ENCODE peak calls at places on chromosomes 4 and X, in eight cellular contexts. H is breast epithelium, K is tibial nerve, Z is transverse colon, W is thyroid gland, A is spleen, G is endothelial cell of umbilical vein, V is upper lobe of left lung. D is an unnamed sample. For H3K36me3, the result is how much of the 10 kb centered on the place peaks cover.

GRCh38 chrX:130179579-130180215 is 7.9 kb downstream of the RAB33A start:
- DNase-seq in A (no peak), V (no peak), H (no peak), W (no peak), Z (no peak), K (no peak), G (peak), D (no peak)

GRCh38 chr4:170259631-170260153 is 169.9 kb upstream of the AADAT start:
- DNase-seq in A (no peak), W (peak), H (peak), K (peak), Z (peak), V (peak), G (peak), D (no peak)

GRCh38 chrX:136126892-136127406 is 20.4 kb upstream of the FHL1 start:
- DNase-seq in K (no peak), V (no peak), A (no peak), G (no peak), Z (no peak), H (no peak), W (no peak), D (no peak)

GRCh38 chrX:71178908-71179307 is 34.3 kb downstream of the NLGN3 start:
- DNase-seq in H (peak), K (peak), A (no peak), Z (peak), G (peak), W (peak), V (peak), D (peak)

GRCh38 chr4:158208931-158209640 is 1.2 kb upstream of the TMEM144 start:
- DNase-seq in W (no peak), G (no peak), K (no peak), Z (no peak), A (peak), H (no peak), V (no peak), D (no peak)

GRCh38 chrX:40063555-40063954 is 34.2 kb downstream of the BCOR start:
- DNase-seq in V (no peak), W (no peak), K (no peak), H (no peak), Z (no peak), A (no peak), G (no peak), D (no peak)

GRCh38 chr4:165723051-165723805 is 149.8 kb upstream of the TLL1 start:
- DNase-seq in W (no peak), G (no peak), V (no peak), K (no peak), A (no peak), Z (no peak), H (no peak), D (no peak)

GRCh38 chrX:35115205-35115604 is 172.6 kb downstream of the FAM47B start:
- DNase-seq in H (no peak), W (no peak), V (no peak), K (no peak), G (peak), Z (no peak), A (no peak), D (no peak)

GRCh38 chrX:73468376-73468775 is 21.5 kb downstream of the CDX4 start:
- DNase-seq in G (no peak), K (no peak), W (no peak), Z (no peak), V (no peak), A (no peak), H (no peak), D (no peak)

GRCh38 chr4:113810906-113811305 is 49.4 kb upstream of the CAMK2D start:
- DNase-seq in A (no peak), Z (no peak), K (no peak), V (no peak), G (no peak), H (no peak), W (no peak), D (no peak)

GRCh38 chr4:37628977-37629609 is 57.1 kb downstream of the RELL1 start:
- DNase-seq in H (peak), G (peak), W (no peak), V (peak), A (no peak), Z (no peak), K (no peak), D (peak)

GRCh38 chr4:155371432-155372043 is 5.2 kb downstream of the MAP9 start:
- DNase-seq in W (no peak), K (no peak), G (peak), Z (no peak), A (no peak), V (no peak), H (no peak), D (no peak)

GRCh38 chr4:158094413-158095110 is 78.3 kb downstream of the GASK1B start:
- DNase-seq in W (no peak), A (no peak), H (peak), G (peak), V (no peak), Z (no peak), K (no peak), D (no peak)

GRCh38 chr4:148515248-148515647 is 73.0 kb upstream of the NR3C2 start:
- DNase-seq in G (peak), Z (no peak), A (no peak), W (no peak), V (no peak), K (no peak), H (no peak), D (no peak)

GRCh38 chr4:86291180-86291579 is 68.7 kb downstream of the MAPK10 start:
- DNase-seq in Z (no peak), A (no peak), G (no peak), K (no peak), W (no peak), V (no peak), H (no peak), D (no peak)

GRCh38 chrX:120452131-120452530 is 17.0 kb downstream of the LAMP2 start:
- DNase-seq in A (no peak), V (no peak), W (no peak), G (peak), H (no peak), K (no peak), Z (no peak), D (no peak)

GRCh38 chrX:51336584-51336983 is 4.0 kb downstream of the NUDT10 start:
- DNase-seq in W (peak), V (no peak), H (no peak), K (no peak), A (no peak), G (peak), Z (no peak), D (no peak)

GRCh38 chr4:54274264-54274663 is 45.2 kb downstream of the PDGFRA start:
- DNase-seq in K (no peak), H (no peak), W (no peak), A (no peak), G (no peak), V (no peak), Z (no peak), D (no peak)

GRCh38 chr4:32318926-32319325 is 1598.8 kb downstream of the PCDH7 start:
- DNase-seq in K (no peak), V (no peak), A (no peak), H (no peak), Z (no peak), G (no peak), W (no peak), D (no peak)

GRCh38 chr4:171813195-171813955 is at the start of gene GALNTL6:
- DNase-seq in H (no peak), A (peak), Z (no peak), V (no peak), K (no peak), W (no peak), G (no peak), D (no peak)

GRCh38 chr4:3836041-3836801 is 70.0 kb downstream of the ADRA2C start:
- DNase-seq in K (no peak), H (no peak), G (no peak), A (no peak), V (no peak), W (no peak), Z (no peak), D (no peak)

GRCh38 chr4:155759372-155760252 is 791 bp downstream of the GUCY1B1 start:
- DNase-seq in G (peak), W (peak), V (peak), K (peak), Z (peak), A (peak), H (no peak), D (no peak)

GRCh38 chr4:7771056-7771455 is 168.6 kb downstream of the AFAP1 start:
- DNase-seq in K (no peak), Z (no peak), H (no peak), G (no peak), V (no peak), W (no peak), A (peak), D (no peak)

GRCh38 chrX:74232859-74233258 is 71.1 kb upstream of the ZCCHC13 start:
- DNase-seq in Z (no peak), G (peak), K (no peak), W (no peak), H (no peak), A (no peak), V (no peak), D (no peak)

GRCh38 chr4:113328514-113328913 is 279.1 kb downstream of the ANK2 start:
- DNase-seq in A (no peak), V (no peak), K (no peak), G (no peak), Z (no peak), H (no peak), W (no peak), D (no peak)

GRCh38 chrX:40297949-40298539 is 200.3 kb upstream of the BCOR start:
- DNase-seq in K (no peak), H (no peak), Z (no peak), W (no peak), G (no peak), V (no peak), A (no peak), D (no peak)

GRCh38 chrX:136953867-136954787 is 73.6 kb upstream of the RBMX start:
- DNase-seq in Z (peak), H (peak), K (peak), W (peak), G (peak), A (no peak), V (peak), D (peak)

GRCh38 chr4:40763228-40763716 is 13.5 kb downstream of the NSUN7 start:
- DNase-seq in K (no peak), Z (no peak), G (no peak), V (no peak), A (no peak), H (no peak), W (no peak), D (no peak)

GRCh38 chr4:52853351-52853750 is 8.8 kb upstream of the RASL11B start:
- DNase-seq in A (no peak), G (no peak), W (no peak), Z (no peak), H (no peak), V (no peak), K (no peak), D (no peak)

GRCh38 chr4:3786196-3786869 is 20.1 kb downstream of the ADRA2C start:
- DNase-seq in G (no peak), Z (peak), V (no peak), K (no peak), A (no peak), H (no peak), W (peak), D (no peak)

GRCh38 chrX:14963447-14964236 is 90.4 kb downstream of the MOSPD2 start:
- DNase-seq in G (peak), H (no peak), A (no peak), W (no peak), K (no peak), V (no peak), Z (no peak), D (no peak)

GRCh38 chr4:182271731-182272525 is 28.7 kb downstream of the TENM3 start:
- DNase-seq in H (no peak), W (no peak), G (no peak), V (no peak), K (no peak), A (no peak), Z (no peak), D (no peak)

GRCh38 chr4:144338834-144339233 is 198.3 kb upstream of the GYPA start:
- DNase-seq in G (no peak), K (no peak), Z (no peak), W (no peak), A (no peak), H (no peak), V (no peak), D (no peak)

GRCh38 chr4:51885371-51885770 is 42.4 kb downstream of the DCUN1D4 start:
- DNase-seq in V (no peak), Z (no peak), H (no peak), W (no peak), A (no peak), K (no peak), G (peak), D (no peak)

GRCh38 chr4:6548201-6548881 is 26.6 kb upstream of the MAN2B2 start:
- DNase-seq in A (no peak), G (peak), Z (no peak), H (no peak), W (no peak), K (no peak), V (no peak), D (no peak)

DNA sequence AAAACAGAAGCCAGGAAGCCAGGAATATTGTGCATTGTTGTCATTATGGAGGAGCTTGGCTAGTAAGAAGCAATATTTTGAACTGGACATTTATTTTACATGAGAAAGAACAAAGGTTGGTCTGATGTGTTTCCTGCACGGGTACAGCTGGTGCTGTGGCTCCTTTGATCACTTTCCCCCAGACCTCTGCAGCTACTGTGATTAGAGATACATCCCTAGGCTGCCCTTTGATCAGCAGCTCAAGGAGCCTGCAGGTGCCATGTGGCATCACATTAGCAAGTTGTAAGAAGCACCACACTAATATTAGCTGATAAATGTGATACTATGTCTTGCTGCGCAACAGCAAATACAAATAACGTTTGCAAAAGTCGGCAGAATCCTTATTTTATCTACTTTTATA is 2.5 kb downstream of the PDGFC start:
- DNase-seq in K (no peak), G (no peak), H (no peak), A (no peak), V (no peak), Z (no peak), W (no peak), D (no peak)
- TF ChIP-seq POLR2A in K (no peak), G (no peak), H (no peak), A (no peak), V (no peak), Z (no peak), W (no peak), D (no peak)

GRCh38 chrX:1395646-1396216 is 3.8 kb upstream of the SLC25A6 start:
- DNase-seq in Z (no peak), K (no peak), H (no peak), A (no peak), W (no peak), V (no peak), G (no peak), D (no peak)

GRCh38 chrX:1394731-1395501 is 3.0 kb upstream of the SLC25A6 start:
- DNase-seq in K (no peak), W (peak), H (no peak), V (no peak), A (peak), Z (no peak), G (no peak), D (peak)

GRCh38 chrX:1392376-1393130 is 640 bp upstream of the SLC25A6 start:
- DNase-seq in W (peak), K (peak), H (peak), V (peak), Z (peak), A (no peak), G (no peak), D (peak)

GRCh38 chrX:1391707-1392375 is at the start of gene SLC25A6:
- DNase-seq in K (peak), W (peak), V (peak), G (peak), H (peak), A (peak), Z (peak), D (peak)

DNA sequence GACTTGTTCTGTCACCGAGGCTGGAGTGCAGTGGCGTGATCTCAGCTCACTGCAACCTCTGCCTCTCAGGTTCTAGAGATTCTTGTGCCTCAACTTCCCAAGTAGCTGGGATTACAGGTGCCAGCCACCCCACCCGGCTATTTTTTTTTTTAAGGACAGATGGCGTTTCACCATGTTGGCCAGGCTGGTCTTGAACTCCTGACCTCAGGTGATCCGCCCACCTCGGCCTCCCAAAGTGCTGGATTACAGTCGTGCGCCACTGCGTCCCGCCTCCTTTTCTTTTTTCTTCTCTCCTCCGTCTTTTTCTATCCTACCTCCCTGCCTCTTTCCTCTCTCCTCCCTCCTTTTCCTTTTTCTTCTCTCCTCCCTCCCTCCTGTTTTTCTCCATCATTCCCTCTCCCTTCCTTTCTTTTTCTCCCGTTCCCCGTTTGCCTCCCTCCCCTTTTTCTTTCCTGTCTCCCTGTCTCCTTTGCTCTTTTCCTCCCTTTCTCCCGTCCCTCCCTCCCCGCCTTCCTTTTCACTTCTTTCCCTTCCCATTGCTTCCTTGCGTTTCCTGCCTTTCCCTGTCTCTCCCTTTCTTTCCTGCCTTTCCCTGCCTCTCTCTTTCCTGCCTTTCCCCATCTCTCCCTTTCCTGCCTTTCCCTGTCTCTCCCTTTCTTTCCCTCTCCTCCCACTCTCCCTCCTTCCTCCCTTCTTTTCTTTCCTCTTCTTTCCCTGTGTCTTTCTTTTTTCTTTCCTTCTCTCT is 2.1 kb upstream of the SLC25A6 start:
- DNase-seq in G (no peak), H (no peak), K (no peak), W (no peak), A (peak), V (peak), Z (no peak), D (no peak)
- H3K36me3 ChIP-seq in G (under half), H (under half), K (under half), W (under half), A (half or more), V (under half), Z (under half), D (under half)

GRCh38 chrX:53089224-53089842 is 4.6 kb upstream of the KANTR start:
- DNase-seq in G (peak), K (no peak), H (no peak), W (peak), Z (peak), A (peak), V (peak), D (peak)

GRCh38 chrX:53086464-53086863 is 4.3 kb downstream of the TSPYL2 start:
- DNase-seq in A (no peak), H (peak), W (peak), Z (peak), G (no peak), V (peak), K (peak), D (peak)

GRCh38 chrX:53085661-53086229 is 3.6 kb downstream of the TSPYL2 start:
- DNase-seq in H (no peak), A (no peak), W (no peak), Z (no peak), V (no peak), G (no peak), K (no peak), D (no peak)

GRCh38 chrX:53087378-53087777 is 5.2 kb downstream of the TSPYL2 start:
- DNase-seq in Z (no peak), G (no peak), V (no peak), W (no peak), A (no peak), H (no peak), K (no peak), D (no peak)

DNA sequence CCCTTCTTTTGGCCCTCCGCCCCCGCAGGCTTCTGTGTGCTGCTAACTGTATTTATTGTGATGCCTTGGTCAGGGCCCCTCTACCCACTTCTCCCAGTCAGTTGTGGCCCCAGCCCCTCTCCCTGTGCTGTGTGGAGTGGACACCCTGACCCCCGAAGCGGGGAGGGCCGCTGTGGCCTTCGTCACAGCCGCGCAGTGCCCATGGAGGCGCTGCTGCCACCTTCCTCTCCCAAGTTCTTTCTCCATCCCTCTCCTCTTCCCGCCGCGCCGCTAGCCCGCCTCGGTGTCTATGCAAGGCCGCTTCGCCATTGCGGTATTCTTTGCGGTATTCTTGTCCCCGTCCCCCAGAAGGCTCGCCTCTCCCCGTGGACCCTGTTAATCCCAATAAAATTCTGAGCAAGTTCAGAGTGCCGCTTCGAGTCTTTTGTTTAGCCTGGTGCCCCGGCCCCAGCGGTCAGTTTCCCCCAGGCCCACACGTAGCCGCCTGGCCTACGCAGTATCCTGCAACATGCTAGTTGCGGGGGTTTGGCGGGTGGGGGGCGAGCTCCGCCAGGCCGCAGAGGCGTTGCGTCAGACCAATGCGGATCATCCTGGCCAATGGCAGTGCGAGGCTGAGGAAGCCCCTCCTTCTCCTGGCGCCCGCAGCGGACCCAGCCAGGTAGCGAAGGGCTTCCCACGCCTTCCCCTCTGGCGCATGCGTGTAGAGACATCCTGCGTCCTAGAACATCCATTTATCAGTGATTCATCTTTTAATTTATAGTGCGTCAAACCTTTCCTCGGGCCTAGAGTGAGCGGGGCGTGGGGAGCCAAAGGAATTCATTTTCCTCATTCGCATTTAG is 5.6 kb upstream of the KANTR start:
- DNase-seq in Z (peak), G (peak), H (peak), A (peak), W (peak), V (peak), K (peak), D (peak)
- TF ChIP-seq POLR2A in Z (peak), G (peak), H (no peak), A (no peak), W (no peak), V (no peak), K (peak), D (peak)

GRCh38 chr4:160717848-160718247 is 1446.0 kb downstream of the FSTL5 start:
- DNase-seq in H (no peak), G (no peak), Z (no peak), V (no peak), A (no peak), W (no peak), K (no peak), D (no peak)
- H3K36me3 ChIP-seq in H (under half), G (under half), Z (under half), V (under half), A (under half), W (under half), K (under half), D (under half)

GRCh38 chr4:76233967-76234678 is 17.4 kb upstream of the FAM47E start:
- DNase-seq in G (no peak), K (no peak), V (peak), A (no peak), Z (peak), W (peak), H (no peak), D (no peak)
- TF ChIP-seq POLR2A in G (no peak), K (no peak), V (no peak), A (no peak), Z (no peak), W (no peak), H (no peak), D (no peak)

DNA sequence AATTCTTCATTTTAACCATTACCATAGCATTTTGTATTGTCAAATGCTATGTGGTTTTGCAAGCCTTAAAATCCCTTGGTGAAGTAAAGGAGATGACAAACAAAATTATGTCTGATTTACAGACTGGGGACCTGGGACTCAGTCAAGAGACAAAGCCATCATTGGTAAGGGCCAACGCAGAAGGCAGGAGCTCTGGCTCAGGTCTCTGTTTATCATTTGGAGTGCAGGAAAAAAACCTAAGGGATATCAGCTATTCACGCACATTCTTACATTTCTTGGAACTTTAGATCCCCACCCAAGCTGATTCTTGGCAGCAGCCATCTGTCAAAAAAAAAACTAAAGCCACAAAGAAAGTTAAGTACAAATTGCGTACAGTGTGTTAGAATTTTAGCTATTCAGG is 731.9 kb downstream of the STPG2 start:
- DNase-seq in W (no peak), Z (no peak), A (no peak), G (no peak), V (no peak), K (no peak), H (no peak), D (no peak)
- H3K36me3 ChIP-seq in W (under half), Z (under half), A (under half), G (under half), V (under half), K (under half), H (under half), D (under half)